ENCODE peak calls at places on chromosomes 12 and 14, in five cellular contexts. One of them, this sample, is unnamed.

GRCh38 chr12:56299308-56299852 is 750 bp downstream of the CS start:
- DNase-seq in fibroblast of lung: peak
- DNase-seq in mucosa of descending colon: peak
- DNase-seq in right cardiac atrium: no peak
- DNase-seq in IMR-90: peak
- DNase-seq in this sample: no peak

GRCh38 chr14:20436363-20436755 is 393 bp upstream of the KLHL33 start:
- DNase-seq in fibroblast of lung: peak
- DNase-seq in mucosa of descending colon: no peak
- DNase-seq in IMR-90: peak
- DNase-seq in right cardiac atrium: no peak
- DNase-seq in this sample: peak

GRCh38 chr14:94665544-94665943 is 53.4 kb downstream of the SERPINA3 start:
- DNase-seq in right cardiac atrium: no peak
- DNase-seq in IMR-90: no peak
- DNase-seq in fibroblast of lung: no peak
- DNase-seq in mucosa of descending colon: no peak
- DNase-seq in this sample: no peak

GRCh38 chr14:67705211-67705610 is 3.5 kb downstream of the RDH12 start:
- DNase-seq in fibroblast of lung: no peak
- DNase-seq in mucosa of descending colon: no peak
- DNase-seq in IMR-90: no peak
- DNase-seq in right cardiac atrium: no peak
- DNase-seq in this sample: no peak

GRCh38 chr12:19999793-20000138 is 368.6 kb upstream of the PDE3A start:
- DNase-seq in IMR-90: no peak
- DNase-seq in right cardiac atrium: no peak
- DNase-seq in fibroblast of lung: no peak
- DNase-seq in mucosa of descending colon: no peak
- DNase-seq in this sample: no peak

GRCh38 chr14:101017806-101018560 is 114.5 kb upstream of the RTL1 start:
- DNase-seq in fibroblast of lung: no peak
- DNase-seq in right cardiac atrium: no peak
- DNase-seq in IMR-90: no peak
- DNase-seq in mucosa of descending colon: no peak
- DNase-seq in this sample: no peak

GRCh38 chr14:56339855-56340701 is 221.9 kb downstream of the PELI2 start:
- DNase-seq in IMR-90: peak
- DNase-seq in mucosa of descending colon: peak
- DNase-seq in right cardiac atrium: peak
- DNase-seq in fibroblast of lung: peak
- DNase-seq in this sample: peak

GRCh38 chr12:106329231-106329985 is 26.9 kb downstream of the TCP11L2 start:
- DNase-seq in mucosa of descending colon: no peak
- DNase-seq in right cardiac atrium: no peak
- DNase-seq in fibroblast of lung: no peak
- DNase-seq in IMR-90: no peak
- DNase-seq in this sample: no peak

GRCh38 chr12:7642876-7643309 is 22.8 kb downstream of the APOBEC1 start:
- DNase-seq in fibroblast of lung: peak
- DNase-seq in right cardiac atrium: no peak
- DNase-seq in IMR-90: no peak
- DNase-seq in mucosa of descending colon: no peak
- DNase-seq in this sample: no peak

GRCh38 chr12:91777268-91777997 is 368.2 kb downstream of the BTG1 start:
- DNase-seq in mucosa of descending colon: no peak
- DNase-seq in fibroblast of lung: peak
- DNase-seq in IMR-90: peak
- DNase-seq in right cardiac atrium: no peak
- DNase-seq in this sample: no peak

GRCh38 chr14:70254476-70254961 is 65.8 kb upstream of the SLC8A3 start:
- DNase-seq in mucosa of descending colon: peak
- DNase-seq in IMR-90: peak
- DNase-seq in right cardiac atrium: peak
- DNase-seq in fibroblast of lung: peak
- DNase-seq in this sample: peak

GRCh38 chr14:34062353-34062973 is 111.6 kb upstream of the EGLN3 start:
- DNase-seq in mucosa of descending colon: no peak
- DNase-seq in fibroblast of lung: no peak
- DNase-seq in IMR-90: no peak
- DNase-seq in right cardiac atrium: no peak
- DNase-seq in this sample: no peak

GRCh38 chr14:47179906-47180305 is 495.5 kb downstream of the MDGA2 start:
- DNase-seq in fibroblast of lung: no peak
- DNase-seq in right cardiac atrium: no peak
- DNase-seq in IMR-90: no peak
- DNase-seq in mucosa of descending colon: no peak
- DNase-seq in this sample: no peak

GRCh38 chr14:94940263-94940993 is 170.5 kb upstream of the GSC start:
- DNase-seq in right cardiac atrium: no peak
- DNase-seq in fibroblast of lung: no peak
- DNase-seq in mucosa of descending colon: no peak
- DNase-seq in IMR-90: no peak
- DNase-seq in this sample: no peak

GRCh38 chr12:46266382-46266791 is 2.5 kb downstream of the SLC38A1 start:
- DNase-seq in mucosa of descending colon: no peak
- DNase-seq in IMR-90: peak
- DNase-seq in right cardiac atrium: no peak
- DNase-seq in fibroblast of lung: peak
- DNase-seq in this sample: peak

GRCh38 chr14:33696165-33696564 is 254.7 kb downstream of the EGLN3 start:
- DNase-seq in fibroblast of lung: no peak
- DNase-seq in mucosa of descending colon: no peak
- DNase-seq in IMR-90: no peak
- DNase-seq in right cardiac atrium: no peak
- DNase-seq in this sample: no peak

GRCh38 chr12:55831407-55831880 is 2.1 kb upstream of the DNAJC14 start:
- DNase-seq in IMR-90: no peak
- DNase-seq in mucosa of descending colon: no peak
- DNase-seq in right cardiac atrium: no peak
- DNase-seq in fibroblast of lung: no peak
- DNase-seq in this sample: no peak

GRCh38 chr12:93361159-93361919 is 16.4 kb upstream of the NUDT4 start:
- DNase-seq in mucosa of descending colon: no peak
- DNase-seq in IMR-90: peak
- DNase-seq in fibroblast of lung: peak
- DNase-seq in right cardiac atrium: peak
- DNase-seq in this sample: no peak

GRCh38 chr12:82862876-82863649 is 176.4 kb downstream of the TMTC2 start:
- DNase-seq in right cardiac atrium: no peak
- DNase-seq in mucosa of descending colon: no peak
- DNase-seq in fibroblast of lung: no peak
- DNase-seq in IMR-90: no peak
- DNase-seq in this sample: no peak

GRCh38 chr12:130965668-130966067 is 12.0 kb downstream of the ADGRD1 start:
- DNase-seq in mucosa of descending colon: no peak
- DNase-seq in IMR-90: no peak
- DNase-seq in right cardiac atrium: no peak
- DNase-seq in fibroblast of lung: no peak
- DNase-seq in this sample: no peak

GRCh38 chr12:27689558-27690180 is 6.6 kb upstream of the REP15 start:
- DNase-seq in IMR-90: no peak
- DNase-seq in right cardiac atrium: no peak
- DNase-seq in mucosa of descending colon: no peak
- DNase-seq in fibroblast of lung: no peak
- DNase-seq in this sample: no peak

GRCh38 chr12:27686147-27686546 is 10.1 kb upstream of the REP15 start:
- DNase-seq in mucosa of descending colon: no peak
- DNase-seq in IMR-90: no peak
- DNase-seq in fibroblast of lung: no peak
- DNase-seq in right cardiac atrium: no peak
- DNase-seq in this sample: no peak

GRCh38 chr12:27693403-27693802 is 2.8 kb upstream of the REP15 start:
- DNase-seq in right cardiac atrium: no peak
- DNase-seq in mucosa of descending colon: no peak
- DNase-seq in IMR-90: no peak
- DNase-seq in fibroblast of lung: no peak
- DNase-seq in this sample: no peak

GRCh38 chr12:27685274-27685673 is 11.0 kb upstream of the REP15 start:
- DNase-seq in IMR-90: no peak
- DNase-seq in fibroblast of lung: no peak
- DNase-seq in mucosa of descending colon: no peak
- DNase-seq in right cardiac atrium: no peak
- DNase-seq in this sample: no peak

GRCh38 chr12:27688671-27689070 is 7.6 kb upstream of the REP15 start:
- DNase-seq in mucosa of descending colon: no peak
- DNase-seq in fibroblast of lung: no peak
- DNase-seq in IMR-90: no peak
- DNase-seq in right cardiac atrium: no peak
- DNase-seq in this sample: no peak
- H3K4me3 ChIP-seq in mucosa of descending colon: no peak
- H3K4me3 ChIP-seq in fibroblast of lung: no peak
- H3K4me3 ChIP-seq in IMR-90: no peak
- H3K4me3 ChIP-seq in right cardiac atrium: no peak
- H3K4me3 ChIP-seq in this sample: no peak

GRCh38 chr12:89355243-89356068 is 3.2 kb upstream of the DUSP6 start:
- DNase-seq in right cardiac atrium: no peak
- DNase-seq in IMR-90: no peak
- DNase-seq in mucosa of descending colon: no peak
- DNase-seq in fibroblast of lung: peak
- DNase-seq in this sample: no peak
- H3K4me3 ChIP-seq in right cardiac atrium: peak
- H3K4me3 ChIP-seq in IMR-90: peak
- H3K4me3 ChIP-seq in mucosa of descending colon: no peak
- H3K4me3 ChIP-seq in fibroblast of lung: peak
- H3K4me3 ChIP-seq in this sample: peak

GRCh38 chr14:77004711-77005460 is 23.6 kb downstream of the IRF2BPL start:
- DNase-seq in IMR-90: no peak
- DNase-seq in mucosa of descending colon: no peak
- DNase-seq in right cardiac atrium: no peak
- DNase-seq in fibroblast of lung: no peak
- DNase-seq in this sample: no peak

GRCh38 chr14:77007339-77007974 is 21.1 kb downstream of the IRF2BPL start:
- DNase-seq in mucosa of descending colon: peak
- DNase-seq in IMR-90: no peak
- DNase-seq in right cardiac atrium: no peak
- DNase-seq in fibroblast of lung: no peak
- DNase-seq in this sample: no peak

GRCh38 chr14:77007975-77008421 is 20.5 kb downstream of the IRF2BPL start:
- DNase-seq in mucosa of descending colon: peak
- DNase-seq in right cardiac atrium: no peak
- DNase-seq in IMR-90: no peak
- DNase-seq in fibroblast of lung: no peak
- DNase-seq in this sample: no peak

GRCh38 chr14:77005559-77005958 is 22.9 kb downstream of the IRF2BPL start:
- DNase-seq in fibroblast of lung: no peak
- DNase-seq in mucosa of descending colon: no peak
- DNase-seq in right cardiac atrium: no peak
- DNase-seq in IMR-90: no peak
- DNase-seq in this sample: no peak

DNA sequence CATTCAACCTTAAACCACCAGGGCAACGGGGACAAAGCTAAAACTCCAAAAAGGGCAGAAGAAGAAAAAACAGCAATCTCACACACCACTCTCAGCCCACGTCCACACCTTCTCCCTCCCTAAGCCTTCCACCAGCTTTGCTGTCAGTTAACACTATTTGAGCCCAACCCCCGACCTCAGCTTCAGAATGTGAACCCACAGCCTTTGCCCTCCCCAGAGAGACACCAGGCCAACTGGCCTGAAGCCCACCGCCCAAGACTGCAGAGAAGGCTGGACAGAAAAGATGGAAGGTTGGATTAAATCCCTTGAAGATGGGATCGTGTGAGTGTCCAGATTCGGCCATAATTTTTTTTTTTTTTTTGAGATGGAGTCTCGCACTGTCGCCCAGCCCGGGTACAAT is 22.4 kb downstream of the IRF2BPL start:
- DNase-seq in mucosa of descending colon: no peak
- DNase-seq in IMR-90: no peak
- DNase-seq in fibroblast of lung: no peak
- DNase-seq in right cardiac atrium: no peak
- DNase-seq in this sample: no peak
- H3K4me3 ChIP-seq in mucosa of descending colon: no peak
- H3K4me3 ChIP-seq in IMR-90: no peak
- H3K4me3 ChIP-seq in fibroblast of lung: no peak
- H3K4me3 ChIP-seq in right cardiac atrium: no peak
- H3K4me3 ChIP-seq in this sample: no peak

DNA sequence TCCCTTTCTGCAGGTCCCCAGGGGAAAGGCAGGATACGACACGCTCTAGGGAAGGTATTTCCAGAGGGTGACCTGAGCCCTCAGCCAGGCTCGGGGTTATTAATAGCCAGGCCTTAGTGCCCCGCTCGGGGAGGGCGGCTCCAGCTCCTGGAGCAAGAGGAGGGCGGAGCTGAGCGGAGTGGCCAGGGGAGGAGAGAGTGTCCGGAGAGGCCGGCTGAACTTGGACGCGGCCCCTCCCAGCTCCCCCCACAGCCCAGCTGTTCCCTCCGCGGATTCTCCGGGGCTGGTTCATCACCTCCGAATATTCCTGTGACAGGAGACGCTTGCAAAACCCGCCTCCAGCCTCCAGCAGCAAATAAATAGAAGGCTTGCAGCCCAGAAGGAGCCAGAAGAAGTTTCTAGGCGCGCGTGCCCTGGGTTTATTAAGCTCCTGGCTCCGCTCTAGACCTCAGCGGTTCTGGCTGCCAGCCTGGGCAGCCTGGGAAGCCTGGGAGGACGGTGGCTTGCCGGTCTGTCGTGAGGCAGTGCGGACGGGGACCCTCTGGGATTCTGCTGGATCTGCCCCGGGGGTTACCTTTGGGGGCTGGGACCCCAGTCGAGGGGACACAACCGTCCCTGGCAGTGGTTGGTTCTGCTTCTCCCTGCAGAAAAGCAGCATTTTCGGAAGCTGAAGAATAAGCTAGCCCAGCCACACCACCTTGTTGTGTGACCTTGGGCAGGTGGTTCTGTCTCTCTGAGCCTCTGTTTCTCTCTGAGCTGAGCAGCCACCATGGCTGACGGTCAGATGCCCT is at the start of gene HSPB8:
- DNase-seq in IMR-90: peak
- DNase-seq in right cardiac atrium: peak
- DNase-seq in mucosa of descending colon: peak
- DNase-seq in fibroblast of lung: peak
- DNase-seq in this sample: peak
- H3K4me3 ChIP-seq in IMR-90: peak
- H3K4me3 ChIP-seq in right cardiac atrium: peak
- H3K4me3 ChIP-seq in mucosa of descending colon: no peak
- H3K4me3 ChIP-seq in fibroblast of lung: peak
- H3K4me3 ChIP-seq in this sample: peak

GRCh38 chr12:57389033-57389432 is 41.8 kb downstream of the R3HDM2 start:
- DNase-seq in right cardiac atrium: no peak
- DNase-seq in IMR-90: peak
- DNase-seq in mucosa of descending colon: no peak
- DNase-seq in fibroblast of lung: peak
- DNase-seq in this sample: peak
- H3K4me3 ChIP-seq in right cardiac atrium: no peak
- H3K4me3 ChIP-seq in IMR-90: no peak
- H3K4me3 ChIP-seq in mucosa of descending colon: no peak
- H3K4me3 ChIP-seq in fibroblast of lung: no peak
- H3K4me3 ChIP-seq in this sample: no peak

This sample was measured in skeletal muscle cell.